ENCODE peak calls at places on chromosomes 16 and 17, in six cellular contexts. S is anterior cingulate cortex; H is retina; I is effector CD8-positive, alpha-beta T cell; Y is memory B cell; Z is stimulated activated CD4-positive, alpha-beta T cell treated with anti-CD3 and anti-CD28 coated beads, Interleukin-1b, Interleukin-23, amount 100 ng/mL, for 48 hours. M is an unnamed sample.

GRCh38 chr16:82016964-82017363 is 5.7 kb upstream of the SDR42E1 start:
- DNase-seq in H (no peak), Z (no peak), S (no peak), I (no peak), Y (no peak), M (no peak)

GRCh38 chr16:79980650-79981521 is 380.3 kb upstream of the MAF start:
- DNase-seq in S (peak; percentile 58), H (peak; percentile 80), I (no peak), Z (no peak), Y (no peak), M (peak; percentile 71)

GRCh38 chr16:69182730-69183416 is 4.1 kb upstream of the SNTB2 start:
- DNase-seq in I (no peak), H (no peak), Y (no peak), Z (no peak), S (no peak), M (no peak)

GRCh38 chr17:68868708-68869107 is 86.5 kb downstream of the ABCA8 start:
- DNase-seq in Y (no peak), I (no peak), H (no peak), Z (no peak), S (no peak), M (no peak)

GRCh38 chr16:30924086-30924714 is 828 bp downstream of the FBXL19 start:
- DNase-seq in S (no peak), Z (no peak), Y (no peak), I (no peak), H (no peak), M (no peak)

GRCh38 chr17:79945591-79946255 is 89.9 kb downstream of the TBC1D16 start:
- DNase-seq in I (no peak), H (peak; percentile 60), S (no peak), Y (no peak), Z (no peak), M (no peak)

GRCh38 chr17:76879254-76879653 is 11.1 kb downstream of the MGAT5B start:
- DNase-seq in Z (no peak), H (no peak), S (no peak), I (no peak), Y (no peak), M (no peak)

GRCh38 chr17:82492647-82493516 is 26.6 kb upstream of the FOXK2 start:
- DNase-seq in Z (no peak), H (no peak), S (no peak), I (no peak), Y (no peak), M (no peak)

GRCh38 chr16:102060-102855 is 24.2 kb downstream of the MPG start:
- DNase-seq in Y (no peak), S (peak; percentile 75), H (no peak), Z (no peak), I (no peak), M (no peak)

GRCh38 chr16:24568392-24568791 is 29.0 kb downstream of the RBBP6 start:
- DNase-seq in Y (no peak), H (no peak), Z (no peak), S (no peak), I (no peak), M (no peak)

GRCh38 chr17:77645441-77646430 is 312.8 kb upstream of the TNRC6C start:
- DNase-seq in Y (no peak), Z (peak; percentile 69), S (no peak), H (peak; percentile 19), I (peak; percentile 16), M (no peak)

GRCh38 chr17:2883544-2884203 is 87.4 kb downstream of the RAP1GAP2 start:
- DNase-seq in Z (no peak), H (peak; percentile 47), Y (no peak), I (no peak), S (no peak), M (no peak)

GRCh38 chr16:69404275-69404805 is 18.5 kb upstream of the TERF2 start:
- DNase-seq in S (no peak), Z (no peak), H (peak; percentile 54), Y (no peak), I (no peak), M (no peak)

GRCh38 chr17:63941162-63941561 is 9.0 kb upstream of the CD79B start:
- DNase-seq in H (no peak), Z (no peak), S (no peak), I (no peak), Y (no peak), M (no peak)

GRCh38 chr16:48329138-48329537 is 56.1 kb downstream of the SIAH1 start:
- DNase-seq in S (no peak), Z (no peak), Y (no peak), I (no peak), H (no peak), M (no peak)

GRCh38 chr16:58026139-58026704 is 668 bp downstream of the MMP15 start:
- DNase-seq in Z (no peak), H (peak; percentile 86), Y (peak; percentile 14), I (no peak), S (peak; percentile 21), M (peak; percentile 82)

GRCh38 chr17:43905985-43906852 is 1.1 kb downstream of the MPP2 start:
- DNase-seq in S (peak; percentile 86), Y (no peak), I (peak; percentile 15), H (peak; percentile 93), Z (peak; percentile 37), M (peak; percentile 94)

GRCh38 chr17:36188891-36189306 is 7.7 kb downstream of the CCL3L1 start:
- DNase-seq in S (no peak), H (no peak), I (no peak), Y (no peak), Z (no peak), M (peak; percentile 82)

GRCh38 chr17:77479817-77480508 is 339.2 kb downstream of the SEC14L1 start:
- DNase-seq in H (peak; percentile 51), I (no peak), S (no peak), Y (no peak), Z (no peak), M (no peak)

GRCh38 chr16:82782715-82783251 is 156.0 kb downstream of the CDH13 start:
- DNase-seq in Z (no peak), I (no peak), Y (no peak), H (peak; percentile 42), S (no peak), M (no peak)

GRCh38 chr17:56598471-56598870 is 5.0 kb downstream of the NOG start:
- DNase-seq in I (no peak), Z (no peak), H (no peak), S (no peak), Y (no peak), M (no peak)

GRCh38 chr17:18772471-18772870 is 8.5 kb upstream of the TVP23B start:
- DNase-seq in Y (no peak), Z (no peak), S (no peak), H (no peak), I (no peak), M (no peak)

GRCh38 chr16:75104836-75105235 is 11.7 kb downstream of the LDHD start:
- DNase-seq in Z (no peak), H (no peak), Y (no peak), I (no peak), S (no peak), M (no peak)

GRCh38 chr16:83706394-83706793 is 101.4 kb upstream of the HSBP1 start:
- DNase-seq in I (no peak), Z (no peak), S (no peak), Y (no peak), H (no peak), M (no peak)

GRCh38 chr17:58208344-58208743 is 10.7 kb downstream of the MKS1 start:
- DNase-seq in Y (no peak), H (no peak), I (no peak), S (no peak), Z (no peak), M (no peak)

GRCh38 chr17:79406316-79406715 is 204.5 kb downstream of the RBFOX3 start:
- DNase-seq in S (no peak), H (no peak), Y (no peak), I (no peak), Z (no peak), M (no peak)

GRCh38 chr17:83182620-83183063 is 103.2 kb downstream of the METRNL start:
- DNase-seq in Y (no peak), H (no peak), I (no peak), S (no peak), Z (no peak), M (peak; percentile 57)

GRCh38 chr16:57255686-57256415 is 10.8 kb downstream of the ARL2BP start:
- DNase-seq in Y (no peak), I (no peak), Z (no peak), H (no peak), S (no peak), M (no peak)

GRCh38 chr17:42673885-42674754 is 2.7 kb downstream of the PLEKHH3 start:
- DNase-seq in I (no peak), S (no peak), H (no peak), Z (no peak), Y (no peak), M (no peak)

GRCh38 chr17:60599220-60599619 is 773 bp upstream of the PPM1D start:
- DNase-seq in S (no peak), I (no peak), Y (peak; percentile 1), Z (no peak), H (no peak), M (no peak)